ENCODE peak calls at places on chromosome 14, in six cellular contexts. P is DMS153; K is fibroblast of lung; O is NCI-H1436; H is activated CD8-positive, alpha-beta T cell treated with anti-CD3 and anti-CD28 coated beads for 36 hours; S is erythroblast. A is an unnamed sample.

GRCh38 chr14:24224618-24225071 is 7.5 kb downstream of the NEDD8 start:
- DNase-seq in S (no peak), H (no peak), O (no peak), K (peak; percentile 27), P (no peak), A (no peak)

GRCh38 chr14:60327447-60328331 is 78.7 kb downstream of the PPM1A start:
- DNase-seq in H (peak; percentile 65), K (peak; percentile 30), S (peak; percentile 49), P (peak; percentile 73), O (peak; percentile 74), A (peak; percentile 82)

GRCh38 chr14:21529515-21529914 is 3.4 kb upstream of the SALL2 start:
- DNase-seq in P (no peak), O (no peak), S (no peak), K (no peak), H (no peak), A (no peak)

GRCh38 chr14:68103841-68104240 is 284.3 kb downstream of the RAD51B start:
- DNase-seq in S (no peak), H (no peak), O (no peak), P (no peak), K (no peak), A (no peak)

GRCh38 chr14:65588426-65589140 is 176.1 kb downstream of the FUT8 start:
- DNase-seq in O (no peak), K (peak; percentile 55), S (no peak), P (no peak), H (no peak), A (no peak)

GRCh38 chr14:104726600-104727451 is 2.8 kb downstream of the ADSS1 start:
- DNase-seq in H (no peak), S (no peak), K (no peak), O (no peak), P (no peak), A (no peak)

GRCh38 chr14:22419620-22420019 is 169.4 kb downstream of the DAD1 start:
- DNase-seq in S (no peak), P (no peak), H (no peak), O (no peak), K (no peak), A (no peak)

GRCh38 chr14:92259613-92260357 is 63.2 kb upstream of the SLC24A4 start:
- DNase-seq in H (peak; percentile 30), K (no peak), S (no peak), O (no peak), P (no peak), A (peak; percentile 95)

GRCh38 chr14:106556665-106557289 is 1030.4 kb downstream of the TMEM121 start:
- DNase-seq in O (peak; percentile 67), H (peak; percentile 88), K (no peak), S (peak; percentile 12), P (peak; percentile 1), A (peak; percentile 55)

GRCh38 chr14:99460793-99461192 is 19.9 kb downstream of the SETD3 start:
- DNase-seq in H (no peak), K (no peak), S (peak; percentile 71), P (no peak), O (no peak), A (no peak)

GRCh38 chr14:91417134-91417982 is at the start of gene CCDC88C:
- DNase-seq in S (peak; percentile 86), K (no peak), P (peak; percentile 24), O (peak; percentile 65), H (peak; percentile 81), A (peak; percentile 84)

GRCh38 chr14:36946872-36947271 is 225.5 kb downstream of the SLC25A21 start:
- DNase-seq in S (no peak), K (no peak), H (no peak), O (no peak), P (no peak), A (no peak)

GRCh38 chr14:92819011-92819410 is 24.9 kb downstream of the GOLGA5 start:
- DNase-seq in P (no peak), K (no peak), S (no peak), H (no peak), O (peak; percentile 62), A (no peak)

GRCh38 chr14:25056688-25057078 is 6.7 kb upstream of the STXBP6 start:
- DNase-seq in P (no peak), S (no peak), O (no peak), H (no peak), K (peak; percentile 15), A (no peak)

GRCh38 chr14:104320611-104321086 is 182.3 kb downstream of the KIF26A start:
- DNase-seq in O (no peak), P (no peak), S (no peak), H (no peak), K (no peak), A (no peak)

GRCh38 chr14:72559227-72559626 is 334.7 kb downstream of the DPF3 start:
- DNase-seq in O (no peak), H (no peak), S (no peak), P (no peak), K (peak; percentile 29), A (no peak)

GRCh38 chr14:93906341-93907329 is 20.5 kb upstream of the FAM181A start:
- DNase-seq in P (peak; percentile 23), S (peak; percentile 42), H (peak; percentile 82), K (peak; percentile 8), O (peak; percentile 9), A (peak; percentile 72)

GRCh38 chr14:36096090-36096489 is 80.4 kb downstream of the PTCSC3 start:
- DNase-seq in S (no peak), K (no peak), P (no peak), O (no peak), H (no peak), A (no peak)

GRCh38 chr14:103100281-103101121 is 6.0 kb downstream of the EXOC3L4 start:
- DNase-seq in P (no peak), K (no peak), H (no peak), O (no peak), S (no peak), A (peak; percentile 74)

GRCh38 chr14:92964124-92965109 is 41.5 kb downstream of the CHGA start:
- DNase-seq in O (no peak), P (no peak), H (no peak), K (no peak), S (no peak), A (no peak)

GRCh38 chr14:68981539-68981976 is 2.5 kb upstream of the ACTN1 start:
- DNase-seq in H (no peak), K (no peak), O (no peak), P (no peak), S (no peak), A (no peak)

GRCh38 chr14:92890830-92891598 is 31.9 kb upstream of the CHGA start:
- DNase-seq in O (peak; percentile 91), P (peak; percentile 96), S (no peak), K (no peak), H (peak; percentile 14), A (no peak)

A was measured in GM12865.